ENCODE peak calls at places on chromosomes 1 and 21, in four cellular contexts. B is esophagus squamous epithelium, V is uterus, K is mammary epithelial cell. D is an unnamed sample.

GRCh38 chr1:87335175-87335992 is 6.7 kb downstream of the LMO4 start:
- DNase-seq in B (peak; percentile 16), V (peak; percentile 41), K (peak; percentile 42), D (peak; percentile 80)

GRCh38 chr1:158101944-158102343 is 78.8 kb upstream of the CD1D start:
- DNase-seq in B (no peak), V (no peak), K (peak; percentile 75), D (no peak)

GRCh38 chr1:6466023-6466422 is at the start of gene TNFRSF25:
- DNase-seq in B (no peak), V (no peak), K (no peak), D (no peak)

GRCh38 chr1:85047144-85047471 is 1.2 kb downstream of the MCOLN3 start:
- DNase-seq in B (no peak), V (no peak), K (no peak), D (no peak)

GRCh38 chr1:20185834-20186782 is at the start of the genes PLA2G2C and UBXN10:
- DNase-seq in B (no peak), V (peak; percentile 38), K (no peak), D (peak; percentile 53)

GRCh38 chr21:44845418-44846200 is 27.7 kb upstream of the SUMO3 start:
- DNase-seq in B (no peak), V (peak; percentile 37), K (no peak), D (peak; percentile 81)

GRCh38 chr1:25081496-25081895 is 150.8 kb downstream of the SYF2 start:
- DNase-seq in B (no peak), V (no peak), K (no peak), D (no peak)

GRCh38 chr1:47507921-47508894 is 70.4 kb downstream of the FOXD2 start:
- DNase-seq in B (no peak), V (no peak), K (no peak), D (peak; percentile 37)

GRCh38 chr21:33261635-33262034 is 4.5 kb upstream of the IL10RB start:
- DNase-seq in B (no peak), V (no peak), K (no peak), D (no peak)

GRCh38 chr1:53732912-53733317 is 6.0 kb downstream of the GLIS1 start:
- DNase-seq in B (no peak), V (no peak), K (peak; percentile 24), D (no peak)

GRCh38 chr1:6464514-6464836 is 1.5 kb downstream of the TNFRSF25 start:
- DNase-seq in B (no peak), V (no peak), K (no peak), D (peak; percentile 75)

GRCh38 chr1:19432943-19433609 is 52.3 kb downstream of the CAPZB start:
- DNase-seq in B (no peak), V (peak; percentile 53), K (no peak), D (no peak)

GRCh38 chr21:32605469-32605868 is 6.7 kb downstream of the CFAP298 start:
- DNase-seq in B (no peak), V (no peak), K (no peak), D (no peak)

GRCh38 chr21:25296239-25296638 is 311.0 kb downstream of the MRPL39 start:
- DNase-seq in B (no peak), V (no peak), K (no peak), D (no peak)

GRCh38 chr1:31482478-31483011 is 69.5 kb downstream of the SERINC2 start:
- DNase-seq in B (no peak), V (no peak), K (no peak), D (no peak)

GRCh38 chr21:18760247-18760646 is 356.7 kb upstream of the TMPRSS15 start:
- DNase-seq in B (no peak), V (no peak), K (no peak), D (no peak)

GRCh38 chr21:36718951-36719501 is 20.1 kb downstream of the SIM2 start:
- DNase-seq in B (no peak), V (no peak), K (peak; percentile 36), D (no peak)

GRCh38 chr21:36347962-36348328 is 27.9 kb downstream of the MORC3 start:
- DNase-seq in B (no peak), V (no peak), K (no peak), D (no peak)

GRCh38 chr1:39283858-39284257 is 79.4 kb downstream of the MACF1 start:
- DNase-seq in B (no peak), V (no peak), K (no peak), D (no peak)

GRCh38 chr1:39292401-39292800 is 87.9 kb downstream of the MACF1 start:
- DNase-seq in B (no peak), V (no peak), K (no peak), D (no peak)

GRCh38 chr1:39293375-39294070 is 89.0 kb downstream of the MACF1 start:
- DNase-seq in B (no peak), V (no peak), K (no peak), D (no peak)

GRCh38 chr1:39287541-39287940 is 83.0 kb downstream of the MACF1 start:
- DNase-seq in B (no peak), V (no peak), K (no peak), D (no peak)

DNA sequence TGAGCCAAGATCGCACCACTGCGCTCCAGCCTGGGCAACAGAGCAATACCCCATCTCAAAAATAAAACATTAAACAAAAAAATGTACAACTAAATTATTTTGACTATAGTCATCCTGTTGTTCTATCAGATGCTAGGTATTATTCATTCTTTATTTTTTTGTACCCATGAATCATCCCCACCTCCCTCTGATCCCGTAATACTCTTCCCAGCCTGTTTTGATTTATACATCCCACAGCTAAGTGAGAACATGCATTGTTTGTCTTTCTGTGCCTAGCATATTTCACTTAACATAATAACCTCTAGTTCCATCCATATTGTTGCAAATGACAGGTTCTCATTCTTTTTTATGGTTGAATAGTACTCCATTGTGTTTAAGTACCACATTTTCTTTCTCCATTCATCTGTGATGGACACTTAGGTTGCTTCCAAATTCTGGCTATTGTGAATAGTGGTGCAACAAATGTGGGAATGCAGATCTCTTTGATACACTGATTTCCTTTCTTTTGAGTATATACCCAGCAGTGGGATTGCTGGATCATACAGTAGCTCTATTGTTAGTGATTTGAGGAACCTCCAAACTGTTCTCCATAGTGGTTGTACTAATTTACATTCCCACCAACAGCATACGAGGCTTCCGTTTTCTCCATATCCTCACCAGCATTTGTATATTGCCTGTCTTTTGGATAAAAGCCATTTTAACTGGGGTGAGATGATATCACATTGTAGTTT is 84.4 kb downstream of the MACF1 start:
- DNase-seq in B (no peak), V (no peak), K (peak; percentile 47), D (no peak)
- H3K27ac ChIP-seq in B (no peak overlapping the region), V (no peak overlapping the region), K (no peak overlapping the region), D (no peak overlapping the region)

GRCh38 chr1:228005511-228006033 is 1.2 kb upstream of the WNT3A start:
- DNase-seq in B (no peak), V (peak; percentile 1), K (no peak), D (no peak)

GRCh38 chr1:228004887-228005462 is 1.8 kb upstream of the WNT3A start:
- DNase-seq in B (no peak), V (peak; percentile 5), K (no peak), D (peak; percentile 4)

GRCh38 chr1:228007054-228007800 is 429 bp downstream of the WNT3A start:
- DNase-seq in B (no peak), V (peak; percentile 9), K (peak; percentile 20), D (no peak)

GRCh38 chr1:228006793-228007053 is at the start of gene WNT3A:
- DNase-seq in B (no peak), V (no peak), K (no peak), D (no peak)

GRCh38 chr1:228006034-228006792 is 585 bp upstream of the WNT3A start:
- DNase-seq in B (no peak), V (peak; percentile 2), K (no peak), D (peak; percentile 3)
- H3K4me3 ChIP-seq in B (peak overlapping the region; percentile 31), V (no peak overlapping the region), K (no peak overlapping the region), D (no peak overlapping the region)

DNA sequence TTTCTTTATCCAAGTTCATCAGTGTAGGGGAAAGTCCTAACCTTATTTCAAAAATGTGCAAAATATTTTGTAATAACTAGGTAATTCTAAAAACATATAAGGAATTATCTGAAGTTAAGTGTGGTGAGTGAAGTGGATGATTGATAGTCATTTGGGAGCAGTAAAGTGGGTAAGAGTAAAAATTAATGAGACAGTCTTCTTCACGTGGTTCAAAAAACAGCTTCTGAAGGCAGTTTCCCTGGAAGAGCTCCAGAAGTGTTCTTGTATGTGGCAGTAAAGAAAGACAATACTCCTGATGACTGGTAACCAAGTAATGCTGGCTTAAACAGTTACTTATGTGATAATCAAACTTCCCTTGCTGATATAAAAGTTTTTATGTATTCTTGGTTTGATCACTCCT is 50.3 kb downstream of the LEPR start:
- DNase-seq in B (no peak), V (no peak), K (no peak), D (no peak)
- H3K4me1 ChIP-seq in B (peaks cover 19% of the 10 kb centered on the region), V (peaks cover 9% of the 10 kb centered on the region), K (no peaks in the 10 kb centered on the region), D (no peaks in the 10 kb centered on the region)

GRCh38 chr1:42936309-42937078 is 22.2 kb downstream of the SLC2A1 start:
- DNase-seq in B (no peak), V (peak; percentile 26), K (peak; percentile 95), D (no peak)

GRCh38 chr1:42937141-42937696 is 21.4 kb downstream of the SLC2A1 start:
- DNase-seq in B (no peak), V (no peak), K (peak; percentile 95), D (no peak)

GRCh38 chr1:42935313-42935624 is 23.4 kb downstream of the SLC2A1 start:
- DNase-seq in B (no peak), V (peak; percentile 8), K (no peak), D (no peak)

GRCh38 chr1:42934541-42935312 is 23.9 kb downstream of the SLC2A1 start:
- DNase-seq in B (no peak), V (peak; percentile 4), K (no peak), D (no peak)

DNA sequence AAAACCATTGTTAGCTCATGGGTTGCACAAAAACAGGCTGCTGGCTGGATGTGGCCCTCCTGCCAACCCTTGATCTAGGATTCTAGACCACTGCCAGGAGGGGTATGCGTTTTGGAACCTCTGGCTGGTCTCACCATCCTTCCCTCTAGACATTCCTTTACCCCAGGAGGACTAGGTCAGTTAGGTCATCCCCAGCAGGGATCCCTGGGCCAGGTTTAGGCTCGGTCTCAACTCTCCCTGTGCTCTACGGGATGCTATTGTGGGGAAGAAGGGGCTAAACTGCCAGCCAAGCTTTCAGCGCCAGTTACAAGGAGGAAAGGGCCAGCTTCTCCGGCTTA is 22.7 kb downstream of the SLC2A1 start:
- DNase-seq in B (no peak), V (peak; percentile 4), K (no peak), D (no peak)
- H3K27ac ChIP-seq in B (peak overlapping the region; percentile 91), V (no peak overlapping the region), K (peak overlapping the region; percentile 90), D (peak overlapping the region; percentile 87)

DNA sequence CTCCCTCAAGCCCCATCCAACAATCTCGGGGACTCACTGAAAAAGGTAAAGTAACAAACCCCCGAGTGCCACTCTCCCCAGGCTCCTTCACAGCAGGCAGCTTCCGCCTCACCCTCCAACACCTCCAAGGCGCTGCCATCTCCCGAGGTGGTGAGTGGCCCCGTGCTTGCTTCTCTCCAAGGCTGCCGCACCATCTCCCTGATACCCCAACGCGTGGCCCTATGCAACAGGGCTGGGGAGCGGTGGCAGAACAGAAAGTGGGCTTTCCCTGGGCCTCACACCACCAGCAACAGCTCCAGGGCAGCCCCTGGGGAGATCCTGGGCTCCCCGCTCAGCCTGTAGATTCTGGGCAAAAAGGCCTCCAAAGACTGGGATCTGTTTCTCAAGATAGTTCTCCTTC is 105.1 kb downstream of the RAVER2 start:
- DNase-seq in B (no peak), V (no peak), K (no peak), D (no peak)
- H3K4me3 ChIP-seq in B (no peak overlapping the region), V (no peak overlapping the region), K (no peak overlapping the region), D (no peak overlapping the region)

GRCh38 chr21:45985471-45986315 is 4.1 kb downstream of the COL6A1 start:
- DNase-seq in B (no peak), V (peak; percentile 19), K (no peak), D (no peak)

GRCh38 chr21:45982758-45983731 is 1.5 kb downstream of the COL6A1 start:
- DNase-seq in B (no peak), V (peak; percentile 40), K (no peak), D (peak; percentile 20)

GRCh38 chr21:45983981-45984551 is 2.5 kb downstream of the COL6A1 start:
- DNase-seq in B (no peak), V (peak; percentile 61), K (no peak), D (no peak)

GRCh38 chr21:45986316-45987051 is 4.9 kb downstream of the COL6A1 start:
- DNase-seq in B (no peak), V (peak; percentile 16), K (no peak), D (no peak)

GRCh38 chr21:45984584-45985095 is 3.1 kb downstream of the COL6A1 start:
- DNase-seq in B (no peak), V (no peak), K (no peak), D (no peak)
- H3K4me1 ChIP-seq in B (peaks cover 72% of the 10 kb centered on the region), V (no peaks in the 10 kb centered on the region), K (peaks cover 10% of the 10 kb centered on the region), D (peaks cover 12% of the 10 kb centered on the region)

D was measured in heart right ventricle.